ENCODE peak calls at places on chromosomes 13 and 19, in six cellular contexts. X is cardiac fibroblast; R is NCI-H345; B is stimulated activated CD4-positive, alpha-beta T cell treated with anti-CD3 and anti-CD28 coated beads, Interleukin-12 subunit alpha, Interleukin-12 subunit beta, amount 100 ng/mL, for 48 hours; D is anterior cingulate cortex; Z is A172. Y is an unnamed sample.

GRCh38 chr19:43762814-43763213 is 8.1 kb upstream of the SMG9 start:
- DNase-seq in X (no peak), R (no peak), B (no peak), D (no peak), Z (no peak), Y (no peak)

GRCh38 chr19:17264641-17264979 is at the start of gene USHBP1:
- DNase-seq in X (no peak), R (no peak), B (no peak), D (no peak), Z (no peak), Y (no peak)

GRCh38 chr13:30408319-30409101 is 13.8 kb upstream of the UBE2L5 start:
- DNase-seq in X (peak; percentile 88), R (no peak), B (peak; percentile 90), D (peak; percentile 86), Z (peak; percentile 72), Y (peak; percentile 84)

GRCh38 chr13:35690546-35690945 is 214.1 kb upstream of the MAB21L1 start:
- DNase-seq in X (peak; percentile 32), R (no peak), B (no peak), D (no peak), Z (no peak), Y (peak; percentile 42)

GRCh38 chr13:20219585-20219984 is 12.5 kb downstream of the GJB6 start:
- DNase-seq in X (no peak), R (no peak), B (no peak), D (no peak), Z (no peak), Y (no peak)

GRCh38 chr19:55907286-55907685 is 24.9 kb downstream of the NLRP13 start:
- DNase-seq in X (no peak), R (no peak), B (no peak), D (no peak), Z (no peak), Y (no peak)

GRCh38 chr19:6481541-6482342 is at the start of gene DENND1C:
- DNase-seq in X (peak; percentile 16), R (no peak), B (no peak), D (peak; percentile 14), Z (peak; percentile 41), Y (peak; percentile 14)

GRCh38 chr19:47257411-47258169 is 1.3 kb downstream of the CCDC9 start:
- DNase-seq in X (no peak), R (no peak), B (no peak), D (no peak), Z (no peak), Y (peak; percentile 45)

GRCh38 chr13:71067164-71067815 is 799.7 kb downstream of the DACH1 start:
- DNase-seq in X (no peak), R (no peak), B (no peak), D (no peak), Z (no peak), Y (no peak)

GRCh38 chr19:19459707-19460251 is 54.3 kb downstream of the GATAD2A start:
- DNase-seq in X (peak; percentile 84), R (no peak), B (peak; percentile 66), D (no peak), Z (peak; percentile 83), Y (peak; percentile 48)

Y was measured in adipocyte.